ENCODE peak calls at places on chromosomes 16 and 17, in seven cellular contexts. Y is SHP77 treated with DMSO at 0.1 percent for 48 hours, V is T47D, P is dermis microvascular lymphatic vessel endothelial cell, J is ACHN, X is Calu3, K is left colon. N is an unnamed sample.

GRCh38 chr17:29116652-29117439 is 63.4 kb downstream of the MYO18A start:
- DNase-seq in Y (peak; percentile 5), V (peak; percentile 68), P (peak; percentile 67), J (peak; percentile 69), X (peak; percentile 84), K (no peak), N (peak; percentile 79)

GRCh38 chr17:58786586-58787295 is 31.1 kb downstream of the PPM1E start:
- DNase-seq in Y (no peak), V (no peak), P (peak; percentile 49), J (peak; percentile 61), X (peak; percentile 10), K (no peak), N (no peak)

GRCh38 chr16:86225905-86226371 is 284.4 kb upstream of the FOXF1 start:
- DNase-seq in Y (no peak), V (no peak), P (no peak), J (no peak), X (no peak), K (peak; percentile 6), N (no peak)

GRCh38 chr17:8294814-8295316 is 335 bp downstream of the SLC25A35 start:
- DNase-seq in Y (no peak), V (no peak), P (no peak), J (no peak), X (no peak), K (no peak), N (no peak)

GRCh38 chr16:87375426-87376135 is 8.0 kb downstream of the FBXO31 start:
- DNase-seq in Y (no peak), V (no peak), P (peak; percentile 93), J (no peak), X (no peak), K (no peak), N (no peak)

GRCh38 chr17:6701719-6702118 is 11.4 kb downstream of the SLC13A5 start:
- DNase-seq in Y (no peak), V (no peak), P (peak; percentile 17), J (peak; percentile 54), X (peak; percentile 21), K (no peak), N (no peak)

GRCh38 chr17:58503876-58504275 is 10.6 kb downstream of the MTMR4 start:
- DNase-seq in Y (no peak), V (no peak), P (no peak), J (no peak), X (no peak), K (no peak), N (no peak)

GRCh38 chr16:69187387-69187890 is 475 bp downstream of the SNTB2 start:
- DNase-seq in Y (no peak), V (peak; percentile 44), P (peak; percentile 40), J (peak; percentile 54), X (peak; percentile 60), K (no peak), N (peak; percentile 79)

GRCh38 chr16:1759511-1759910 is 11.8 kb downstream of the NME3 start:
- DNase-seq in Y (no peak), V (no peak), P (no peak), J (no peak), X (no peak), K (no peak), N (no peak)

GRCh38 chr17:74862108-74862901 is 2.6 kb upstream of the GRIN2C start:
- DNase-seq in Y (no peak), V (peak; percentile 91), P (peak; percentile 52), J (peak; percentile 59), X (peak; percentile 69), K (no peak), N (no peak)

GRCh38 chr17:82921426-82921825 is 81.6 kb upstream of the ZNF750 start:
- DNase-seq in Y (no peak), V (no peak), P (peak; percentile 7), J (no peak), X (no peak), K (no peak), N (no peak)

GRCh38 chr16:22932032-22932771 is 118.2 kb downstream of the HS3ST2 start:
- DNase-seq in Y (no peak), V (no peak), P (no peak), J (no peak), X (no peak), K (no peak), N (no peak)

GRCh38 chr17:33154869-33155455 is 138.1 kb downstream of the ASIC2 start:
- DNase-seq in Y (no peak), V (no peak), P (no peak), J (no peak), X (no peak), K (no peak), N (no peak)

GRCh38 chr17:28675485-28675884 is 13.5 kb downstream of the SUPT6H start:
- DNase-seq in Y (no peak), V (no peak), P (no peak), J (no peak), X (no peak), K (no peak), N (no peak)

GRCh38 chr17:40450175-40450574 is 6.9 kb downstream of the IGFBP4 start:
- DNase-seq in Y (no peak), V (no peak), P (peak; percentile 68), J (peak; percentile 52), X (peak; percentile 100), K (peak; percentile 82), N (peak; percentile 95)

GRCh38 chr16:49754495-49755290 is 101.2 kb downstream of the ZNF423 start:
- DNase-seq in Y (no peak), V (no peak), P (peak; percentile 54), J (no peak), X (no peak), K (no peak), N (peak; percentile 45)

GRCh38 chr17:12022310-12022709 is 1.6 kb downstream of the MAP2K4 start:
- DNase-seq in Y (no peak), V (no peak), P (no peak), J (no peak), X (no peak), K (no peak), N (no peak)

GRCh38 chr17:5069724-5070123 is 8.5 kb upstream of the ZFP3 start:
- DNase-seq in Y (no peak), V (no peak), P (no peak), J (no peak), X (no peak), K (no peak), N (no peak)

GRCh38 chr16:1791943-1792812 is 1.3 kb downstream of the IGFALS start:
- DNase-seq in Y (no peak), V (no peak), P (no peak), J (no peak), X (no peak), K (peak; percentile 20), N (peak; percentile 40)

N was measured in mucosa of descending colon.